ENCODE peak calls at places on chromosomes 2 and 18, in four cellular contexts. Z is germinal center, M is C1 segment of cervical spinal cord, B is lung. G is an unnamed sample.

GRCh38 chr2:21054011-21054410 is 10.1 kb upstream of the APOB start:
- DNase-seq in B (no peak), M (no peak), Z (no peak), G (no peak)

GRCh38 chr18:44537521-44537920 is 143.2 kb upstream of the SETBP1 start:
- DNase-seq in B (no peak), M (no peak), Z (no peak), G (no peak)

GRCh38 chr18:48364146-48364545 is 45.0 kb downstream of the ZBTB7C start:
- DNase-seq in M (no peak), Z (no peak), B (no peak), G (no peak)

GRCh38 chr2:42922790-42923631 is 130.6 kb upstream of the HAAO start:
- DNase-seq in Z (no peak), M (no peak), B (no peak), G (no peak)

GRCh38 chr2:109247340-109247739 is 118.3 kb downstream of the SH3RF3 start:
- DNase-seq in B (no peak), M (no peak), Z (no peak), G (no peak)

GRCh38 chr2:72210470-72210869 is 62.8 kb upstream of the CYP26B1 start:
- DNase-seq in Z (no peak), B (no peak), M (no peak), G (no peak)

GRCh38 chr2:113273031-113273551 is 5.6 kb downstream of the PAX8 start:
- DNase-seq in M (no peak), Z (peak; percentile 29), B (no peak), G (no peak)

GRCh38 chr2:218567797-218568189 is 358 bp downstream of the USP37 start:
- DNase-seq in Z (no peak), B (no peak), M (no peak), G (no peak)

GRCh38 chr18:36331541-36331971 is 34.0 kb downstream of the FHOD3 start:
- DNase-seq in M (no peak), Z (no peak), B (no peak), G (no peak)

GRCh38 chr2:128062571-128062970 is 28.4 kb upstream of the UGGT1 start:
- DNase-seq in Z (no peak), M (no peak), B (no peak), G (no peak)

GRCh38 chr2:1584051-1584531 is 160.2 kb downstream of the PXDN start:
- DNase-seq in B (no peak), M (no peak), Z (no peak), G (no peak)

GRCh38 chr2:182767578-182767977 is 51.5 kb downstream of the DNAJC10 start:
- DNase-seq in B (no peak), M (no peak), Z (no peak), G (peak; percentile 34)

GRCh38 chr2:226797289-226797988 is 2.2 kb downstream of the IRS1 start:
- DNase-seq in B (no peak), M (no peak), Z (no peak), G (peak; percentile 62)

GRCh38 chr2:119697290-119698013 is 18.5 kb downstream of the TMEM177 start:
- DNase-seq in Z (no peak), M (no peak), B (no peak), G (no peak)

GRCh38 chr2:27320958-27321543 is 1.8 kb downstream of the MPV17 start:
- DNase-seq in B (peak; percentile 80), M (peak; percentile 0), Z (no peak), G (peak; percentile 97)

GRCh38 chr2:642431-642815 is 34.8 kb downstream of the TMEM18 start:
- DNase-seq in B (peak; percentile 25), Z (no peak), M (no peak), G (no peak)

GRCh38 chr2:216620806-216621205 is 12.4 kb upstream of the IGFBP2 start:
- DNase-seq in Z (no peak), M (no peak), B (no peak), G (no peak)

GRCh38 chr18:58535340-58536186 is 93.3 kb downstream of the ALPK2 start:
- DNase-seq in M (no peak), Z (peak; percentile 55), B (no peak), G (no peak)

GRCh38 chr18:13558132-13558531 is 168.2 kb downstream of the FAM210A start:
- DNase-seq in Z (peak; percentile 73), M (peak; percentile 64), B (no peak), G (peak; percentile 37)

GRCh38 chr18:37944871-37945270 is 379.3 kb upstream of the CELF4 start:
- DNase-seq in B (no peak), Z (no peak), M (no peak), G (no peak)

GRCh38 chr18:59712311-59712710 is 15.1 kb upstream of the CCBE1 start:
- DNase-seq in M (no peak), Z (no peak), B (no peak), G (no peak)

GRCh38 chr2:160358051-160358450 is 135.6 kb downstream of the RBMS1 start:
- DNase-seq in B (no peak), M (no peak), Z (no peak), G (no peak)

GRCh38 chr2:6913415-6914157 is 3.6 kb upstream of the RNF144A start:
- DNase-seq in M (no peak), Z (no peak), B (no peak), G (no peak)

GRCh38 chr2:95052301-95052700 is 26.8 kb downstream of the MAL start:
- DNase-seq in B (no peak), Z (no peak), M (no peak), G (no peak)

GRCh38 chr2:126971481-126972271 is 73.0 kb downstream of the TEX51 start:
- DNase-seq in Z (peak; percentile 78), M (peak; percentile 69), B (peak; percentile 77), G (peak; percentile 78)

GRCh38 chr2:219309278-219309677 is at the start of gene PTPRN:
- DNase-seq in Z (no peak), B (no peak), M (no peak), G (no peak)

GRCh38 chr2:182866461-182867369 is at the start of gene FRZB:
- DNase-seq in Z (peak; percentile 58), B (peak; percentile 33), M (no peak), G (peak; percentile 68)

GRCh38 chr2:67616749-67617148 is 219.6 kb downstream of the ETAA1 start:
- DNase-seq in B (no peak), Z (no peak), M (no peak), G (no peak)

GRCh38 chr2:58215429-58215828 is 25.7 kb downstream of the FANCL start:
- DNase-seq in B (no peak), M (no peak), Z (no peak), G (peak; percentile 34)

GRCh38 chr2:161246301-161246700 is 61.9 kb upstream of the PSMD14 start:
- DNase-seq in M (no peak), B (no peak), Z (no peak), G (no peak)

GRCh38 chr18:49345931-49346696 is 114.3 kb downstream of the DYM start:
- DNase-seq in B (no peak), Z (no peak), M (no peak), G (no peak)

GRCh38 chr18:46051731-46052461 is 20.2 kb downstream of the PSTPIP2 start:
- DNase-seq in M (no peak), Z (no peak), B (no peak), G (peak; percentile 37)

GRCh38 chr2:216189410-216189809 is 80.3 kb downstream of the XRCC5 start:
- DNase-seq in B (no peak), Z (no peak), M (no peak), G (no peak)

GRCh38 chr2:974054-974453 is 23.4 kb downstream of the SNTG2 start:
- DNase-seq in M (no peak), Z (no peak), B (no peak), G (no peak)

GRCh38 chr2:241123816-241124536 is 21.9 kb upstream of the MTERF4 start:
- DNase-seq in B (no peak), M (no peak), Z (no peak), G (no peak)

GRCh38 chr2:164972216-164972615 is 16.9 kb upstream of the SLC38A11 start:
- DNase-seq in Z (no peak), B (no peak), M (no peak), G (no peak)

GRCh38 chr2:200944467-200945394 is 18.7 kb downstream of the ORC2 start:
- DNase-seq in B (no peak), Z (no peak), M (no peak), G (peak; percentile 33)

GRCh38 chr18:67417864-67418523 is 98.5 kb downstream of the DSEL start:
- DNase-seq in B (no peak), Z (no peak), M (no peak), G (peak; percentile 37)